ENCODE peak calls at places on chromosomes 11 and 22, in nine cellular contexts. S is GM23338, X is tibial artery, E is K562, I is endodermal cell, L is mammary epithelial cell, W is Peyer's patch, Q is A673, U is neuronal stem cell. N is an unnamed sample. For H3K4me1, the result is how much of the 10 kb centered on the place peaks cover.

GRCh38 chr11:68012843-68013610 is 2.9 kb downstream of the ALDH3B1 start:
- DNase-seq in S (no peak), L (peak), Q (no peak), E (no peak), U (no peak), I (no peak), X (peak), W (no peak), N (no peak)

GRCh38 chr11:72591785-72592490 is 82.3 kb downstream of the PDE2A start:
- DNase-seq in E (no peak), X (no peak), U (no peak), Q (peak), S (no peak), I (no peak), L (no peak), W (no peak), N (no peak)

GRCh38 chr11:18802381-18803257 is 11.0 kb upstream of the PTPN5 start:
- DNase-seq in I (peak), U (peak), E (peak), X (peak), W (no peak), L (peak), S (peak), Q (peak), N (peak)

GRCh38 chr22:45671051-45671782 is 417 bp upstream of the ATXN10 start:
- DNase-seq in L (no peak), X (no peak), Q (no peak), S (peak), W (no peak), I (peak), E (no peak), U (peak), N (no peak)

GRCh38 chr22:39287076-39287743 is 32.2 kb downstream of the RPL3 start:
- DNase-seq in L (no peak), X (peak), Q (no peak), U (no peak), W (no peak), I (no peak), E (no peak), S (no peak), N (no peak)

GRCh38 chr11:69080361-69080973 is 31.7 kb downstream of the TPCN2 start:
- DNase-seq in W (no peak), U (no peak), L (peak), E (no peak), S (no peak), I (no peak), X (no peak), Q (no peak), N (no peak)

GRCh38 chr22:45438364-45438763 is 24.9 kb downstream of the RIBC2 start:
- DNase-seq in E (no peak), L (no peak), S (no peak), W (no peak), X (no peak), Q (no peak), I (no peak), U (no peak), N (no peak)

GRCh38 chr11:74989269-74989655 is 529 bp downstream of the NEU3 start:
- DNase-seq in E (no peak), S (peak), Q (peak), I (no peak), L (peak), U (no peak), W (no peak), X (no peak), N (no peak)

GRCh38 chr11:2305140-2305861 is 3.5 kb downstream of the TSPAN32 start:
- DNase-seq in S (peak), W (peak), X (peak), U (peak), L (peak), Q (peak), I (peak), E (peak), N (peak)
- H3K4me1 ChIP-seq in S (under half), W (under half), X (under half), U (under half), L (under half), Q (under half), I (under half), E (half or more), N (under half)

DNA sequence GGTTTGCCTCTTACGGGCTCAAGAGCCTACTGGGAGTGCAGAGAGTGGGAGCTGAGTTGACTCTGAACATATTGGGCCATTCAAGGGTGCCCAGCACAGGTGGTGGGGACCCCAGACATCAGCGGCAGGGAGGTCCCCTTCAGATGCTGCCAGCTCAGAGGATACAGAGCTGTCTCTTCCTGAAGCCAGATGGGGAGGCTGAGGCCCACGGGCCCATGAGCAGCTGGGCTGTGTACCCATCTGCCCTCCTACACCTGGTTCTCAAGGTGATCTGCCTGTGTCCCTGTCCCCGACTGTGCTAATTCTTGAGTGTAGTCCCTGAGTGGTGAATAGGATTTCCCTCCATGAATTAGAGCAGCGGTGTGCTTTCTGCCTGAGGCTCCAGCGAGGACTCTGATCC is 76.3 kb downstream of the MICAL2 start:
- DNase-seq in Q (no peak), E (no peak), L (no peak), S (no peak), I (no peak), W (no peak), U (no peak), X (no peak), N (no peak)
- H3K4me1 ChIP-seq in Q (under half), E (under half), L (half or more), S (under half), I (under half), W (under half), U (under half), X (half or more), N (under half)

DNA sequence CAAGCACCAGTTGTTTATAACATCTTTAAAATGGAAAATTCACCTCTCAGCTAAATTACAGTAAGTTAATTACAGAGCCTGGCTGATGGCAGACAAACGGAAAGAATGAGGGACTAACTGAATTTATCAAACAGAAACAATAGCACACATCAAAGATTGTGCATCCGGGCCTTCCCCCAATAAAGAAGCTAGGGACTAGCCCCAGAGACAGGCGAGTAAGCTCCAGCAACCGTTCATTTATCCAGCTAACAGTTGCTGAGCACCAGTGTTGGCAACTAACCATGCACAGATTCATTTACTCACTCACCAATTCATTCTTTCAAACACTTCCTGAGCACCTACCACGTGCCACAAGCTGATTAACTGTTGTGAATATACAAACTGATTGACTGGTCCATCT is 51.2 kb downstream of the SMCO4 start:
- DNase-seq in X (no peak), U (no peak), E (no peak), W (no peak), L (no peak), S (no peak), I (no peak), Q (no peak), N (no peak)
- H3K4me1 ChIP-seq in X (under half), U (under half), E (under half), W (under half), L (under half), S (half or more), I (under half), Q (under half), N (under half)

DNA sequence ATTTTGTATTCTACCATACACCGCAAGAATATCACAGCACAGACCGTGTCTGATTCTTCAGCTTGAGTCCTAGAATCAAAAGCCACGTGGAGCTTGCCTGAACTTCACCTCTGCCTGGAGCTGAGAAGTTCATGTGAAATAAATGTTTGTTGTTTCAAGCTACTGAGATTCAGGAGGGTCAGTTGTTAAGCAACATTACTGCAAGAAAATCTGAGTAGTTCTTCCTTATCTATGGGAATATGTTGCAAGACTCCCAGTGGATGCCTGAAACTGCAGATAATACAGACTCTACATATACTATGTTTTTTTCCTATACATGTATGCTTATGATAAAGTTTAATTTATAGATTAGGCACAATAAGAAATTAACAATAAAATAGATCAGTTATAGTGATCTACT is 995.3 kb downstream of the TBC1D22A start:
- DNase-seq in S (no peak), U (no peak), Q (no peak), E (no peak), L (no peak), X (no peak), W (no peak), I (no peak), N (no peak)
- H3K4me1 ChIP-seq in S (under half), U (under half), Q (under half), E (under half), L (under half), X (under half), W (under half), I (under half), N (under half)

GRCh38 chr11:36309779-36310178 is 13.7 kb downstream of the PRR5L start:
- DNase-seq in Q (no peak), E (no peak), X (no peak), S (no peak), W (no peak), I (no peak), U (no peak), L (no peak), N (no peak)
- H3K4me1 ChIP-seq in Q (under half), E (under half), X (under half), S (under half), W (under half), I (under half), U (under half), L (under half), N (under half)

GRCh38 chr11:76666830-76667229 is 3.7 kb downstream of the LRRC32 start:
- DNase-seq in L (no peak), E (no peak), I (no peak), U (no peak), W (peak), S (no peak), X (peak), Q (no peak), N (no peak)

GRCh38 chr11:76665921-76666351 is 4.6 kb downstream of the LRRC32 start:
- DNase-seq in L (no peak), U (no peak), E (no peak), X (peak), S (no peak), Q (no peak), I (peak), W (peak), N (peak)

GRCh38 chr11:76665172-76665571 is 5.4 kb downstream of the LRRC32 start:
- DNase-seq in S (no peak), E (no peak), U (no peak), W (peak), L (no peak), X (peak), I (peak), Q (no peak), N (peak)

GRCh38 chr11:76667271-76667818 is 3.2 kb downstream of the LRRC32 start:
- DNase-seq in S (no peak), L (no peak), U (no peak), Q (no peak), E (no peak), I (peak), X (peak), W (peak), N (peak)

DNA sequence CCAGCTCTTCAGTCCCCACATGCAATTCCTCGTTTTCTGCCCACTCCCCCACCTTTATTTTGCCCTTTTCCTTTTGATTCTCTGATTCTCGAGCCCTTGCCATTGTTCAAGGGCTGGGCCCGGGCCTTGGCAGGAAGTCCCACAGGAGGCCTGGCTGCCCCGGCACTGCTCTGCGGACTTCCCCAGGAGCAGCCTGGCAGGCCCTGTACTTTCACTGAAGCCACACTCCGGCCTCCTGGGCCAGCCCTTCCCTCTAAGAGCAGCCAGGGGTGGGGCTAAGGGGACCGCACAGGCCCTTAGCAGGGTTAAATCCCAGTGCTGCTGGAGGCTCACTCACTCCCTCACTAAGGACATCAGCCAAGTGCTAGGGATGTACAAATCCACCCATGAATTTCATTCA is 4.1 kb downstream of the LRRC32 start:
- DNase-seq in I (peak), S (peak), W (peak), X (peak), L (no peak), Q (no peak), U (no peak), E (no peak), N (no peak)
- H3K4me1 ChIP-seq in I (under half), S (under half), W (under half), X (under half), L (under half), Q (under half), U (under half), E (under half), N (under half)

DNA sequence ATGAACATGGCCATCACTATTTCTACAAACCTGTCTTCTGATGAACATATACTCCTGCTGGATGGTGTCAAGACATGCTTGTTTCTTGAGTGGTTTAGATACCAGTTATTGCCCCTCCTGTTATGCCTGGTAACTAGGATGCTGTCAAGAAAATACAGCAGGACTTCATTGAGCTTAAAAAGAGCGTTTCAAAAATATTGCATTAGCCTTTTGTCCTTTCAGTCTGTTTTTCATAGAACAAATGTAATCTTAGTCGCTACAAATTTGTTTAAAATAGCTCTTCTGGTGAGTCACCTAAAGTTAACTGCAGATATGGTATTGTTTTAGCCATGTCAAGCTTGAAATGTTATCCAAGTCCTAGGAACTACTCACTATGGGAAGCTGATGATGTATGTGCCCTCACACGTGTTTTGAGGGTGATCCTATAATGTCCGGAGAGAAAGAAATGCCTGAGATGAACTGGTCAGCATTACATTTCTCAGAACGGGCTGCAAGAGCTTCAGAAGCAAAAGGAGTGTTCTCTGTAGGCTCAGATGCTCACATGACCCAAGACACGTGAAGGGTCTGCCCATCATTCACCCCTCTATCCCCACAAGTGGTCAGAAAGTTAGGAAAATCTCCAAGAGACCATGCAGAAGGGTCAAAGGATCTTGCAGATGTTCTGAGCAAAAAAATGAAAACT is 20.7 kb downstream of the ADM start:
- DNase-seq in X (no peak), Q (no peak), W (no peak), U (no peak), L (no peak), E (no peak), S (no peak), I (no peak), N (no peak)
- H3K4me1 ChIP-seq in X (under half), Q (under half), W (under half), U (under half), L (under half), E (under half), S (under half), I (under half), N (under half)

N was measured in breast epithelium.